ENCODE peak calls at places on chromosomes 11 and 22, in ten cellular contexts. B is endothelial cell of umbilical vein, O is GM12891, Q is HCT116, H is esophagus muscularis mucosa, X is Panc1, V is spleen, N is K562, E is HepG2, R is vagina. A is an unnamed sample.

GRCh38 chr11:19934828-19935259 is 222.2 kb downstream of the NAV2 start:
- DNase-seq in O (no peak), Q (no peak), E (no peak), H (no peak), N (peak; percentile 61), V (no peak), X (no peak), B (no peak), R (peak; percentile 65), A (no peak)

GRCh38 chr11:118530180-118530682 is 761 bp upstream of the TMEM25 start:
- DNase-seq in V (no peak), R (no peak), X (no peak), E (no peak), B (peak; percentile 53), H (no peak), Q (no peak), N (no peak), O (no peak), A (no peak)

GRCh38 chr11:981764-982163 is 54.8 kb downstream of the MUC6 start:
- DNase-seq in O (no peak), H (no peak), X (no peak), E (no peak), Q (no peak), B (no peak), N (no peak), R (no peak), V (no peak), A (no peak)

GRCh38 chr11:132576706-132577105 is 955.6 kb downstream of the OPCML start:
- DNase-seq in R (no peak), N (no peak), E (no peak), B (no peak), V (no peak), H (peak; percentile 60), X (no peak), O (no peak), Q (no peak), A (no peak)

GRCh38 chr11:70456921-70457532 is 58.7 kb downstream of the CTTN start:
- DNase-seq in V (no peak), E (peak; percentile 22), B (peak; percentile 9), N (peak; percentile 57), O (no peak), X (no peak), R (no peak), H (no peak), Q (no peak), A (no peak)

GRCh38 chr22:44575344-44576268 is 77.6 kb upstream of the RTL6 start:
- DNase-seq in X (no peak), V (no peak), R (peak; percentile 49), N (no peak), E (no peak), B (no peak), H (no peak), O (no peak), Q (no peak), A (no peak)

GRCh38 chr22:30425327-30425615 is 297 bp upstream of the MTFP1 start:
- DNase-seq in X (no peak), R (no peak), O (no peak), V (no peak), B (no peak), N (no peak), E (no peak), Q (no peak), H (no peak), A (no peak)

GRCh38 chr11:65796726-65797601 is 10.1 kb downstream of the OVOL1 start:
- DNase-seq in X (no peak), H (no peak), V (no peak), R (no peak), O (no peak), B (no peak), E (no peak), Q (no peak), N (no peak), A (no peak)

GRCh38 chr11:107157809-107158187 is 139.5 kb upstream of the GUCY1A2 start:
- DNase-seq in V (no peak), H (no peak), Q (no peak), O (no peak), N (no peak), X (no peak), E (peak; percentile 4), R (no peak), B (no peak), A (no peak)

GRCh38 chr11:79403839-79404238 is 37.0 kb downstream of the TENM4 start:
- DNase-seq in O (no peak), R (no peak), B (no peak), X (no peak), E (no peak), Q (no peak), N (no peak), H (no peak), V (no peak), A (no peak)

GRCh38 chr22:49244466-49245420 is 582.9 kb downstream of the BRD1 start:
- DNase-seq in V (no peak), R (peak; percentile 42), O (no peak), X (no peak), N (no peak), E (no peak), H (peak; percentile 55), B (no peak), Q (no peak), A (peak; percentile 27)

GRCh38 chr11:113376156-113376555 is 11.4 kb upstream of the ANKK1 start:
- DNase-seq in R (no peak), N (no peak), E (no peak), Q (no peak), B (no peak), X (no peak), O (no peak), H (no peak), V (no peak), A (no peak)

GRCh38 chr11:67071420-67072284 is 15.0 kb downstream of the RHOD start:
- DNase-seq in X (no peak), B (peak; percentile 69), H (no peak), Q (no peak), E (peak; percentile 53), N (peak; percentile 72), O (peak; percentile 94), R (no peak), V (peak; percentile 91), A (no peak)

GRCh38 chr11:75495749-75496641 is 29.7 kb downstream of the GDPD5 start:
- DNase-seq in N (peak; percentile 44), Q (no peak), R (no peak), V (no peak), H (no peak), B (peak; percentile 55), O (no peak), E (peak; percentile 67), X (no peak), A (no peak)

DNA sequence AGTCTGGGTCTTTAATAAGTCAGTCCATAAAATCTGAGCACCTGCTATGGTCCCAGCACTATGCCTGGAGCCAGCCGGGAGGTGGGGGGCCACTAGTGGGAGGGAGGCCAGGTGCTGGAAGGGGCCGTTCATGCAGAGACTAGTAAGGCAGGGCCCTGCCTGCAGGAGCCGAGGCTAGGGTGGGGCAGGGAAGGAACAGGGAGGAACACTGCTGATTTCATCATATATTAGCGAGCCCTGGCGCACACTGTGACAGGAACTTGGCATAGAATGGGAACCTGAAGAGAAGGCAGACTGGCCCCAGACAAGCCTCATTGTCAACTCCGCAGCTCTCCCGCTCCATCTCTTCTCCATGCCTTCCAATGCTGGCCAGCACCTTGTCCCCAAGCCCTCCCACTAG is 7.1 kb downstream of the VSIG10L2 start:
- DNase-seq in Q (no peak), N (no peak), V (peak; percentile 70), H (peak; percentile 92), O (no peak), R (peak; percentile 91), X (no peak), B (no peak), E (no peak), A (no peak)
- TF ChIP-seq POLR2AphosphoS5 in Q (no peak), N (no peak), V (no peak), H (peak; percentile 61), O (no peak), R (peak; percentile 69), X (no peak), B (no peak), E (no peak), A (no peak)

GRCh38 chr11:130522284-130522961 is 74.0 kb downstream of the ADAMTS15 start:
- DNase-seq in X (no peak), B (peak; percentile 83), V (no peak), H (peak; percentile 96), R (peak; percentile 97), O (no peak), N (peak; percentile 80), E (peak; percentile 10), Q (peak; percentile 48), A (no peak)
- TF ChIP-seq POLR2AphosphoS5 in X (no peak), B (no peak), V (peak; percentile 71), H (peak; percentile 72), R (peak; percentile 77), O (no peak), N (no peak), E (no peak), Q (peak; percentile 50), A (peak; percentile 47)

GRCh38 chr22:39868741-39869140 is 24.8 kb downstream of the ENTHD1 start:
- DNase-seq in Q (no peak), X (no peak), N (no peak), B (no peak), H (no peak), E (no peak), O (no peak), V (no peak), R (no peak), A (no peak)
- TF ChIP-seq POLR2AphosphoS5 in Q (no peak), X (no peak), N (no peak), B (no peak), H (no peak), E (no peak), O (no peak), V (no peak), R (no peak), A (no peak)

GRCh38 chr11:111514216-111515031 is at the start of gene HOATZ:
- DNase-seq in V (no peak), R (no peak), H (no peak), E (no peak), N (peak; percentile 22), Q (no peak), X (no peak), B (no peak), O (no peak), A (no peak)

GRCh38 chr11:111513240-111513605 is 1.0 kb upstream of the BTG4 start:
- DNase-seq in X (no peak), O (no peak), V (no peak), H (no peak), Q (no peak), N (no peak), E (no peak), R (no peak), B (peak; percentile 2), A (no peak)

GRCh38 chr11:111512296-111513239 is at the start of gene BTG4:
- DNase-seq in R (no peak), E (no peak), H (no peak), X (no peak), N (peak; percentile 17), Q (no peak), V (no peak), B (no peak), O (peak; percentile 35), A (no peak)

GRCh38 chr11:111515591-111515990 is 1.0 kb downstream of the HOATZ start:
- DNase-seq in E (no peak), H (no peak), V (no peak), Q (no peak), X (no peak), B (no peak), N (no peak), R (no peak), O (no peak), A (no peak)

DNA sequence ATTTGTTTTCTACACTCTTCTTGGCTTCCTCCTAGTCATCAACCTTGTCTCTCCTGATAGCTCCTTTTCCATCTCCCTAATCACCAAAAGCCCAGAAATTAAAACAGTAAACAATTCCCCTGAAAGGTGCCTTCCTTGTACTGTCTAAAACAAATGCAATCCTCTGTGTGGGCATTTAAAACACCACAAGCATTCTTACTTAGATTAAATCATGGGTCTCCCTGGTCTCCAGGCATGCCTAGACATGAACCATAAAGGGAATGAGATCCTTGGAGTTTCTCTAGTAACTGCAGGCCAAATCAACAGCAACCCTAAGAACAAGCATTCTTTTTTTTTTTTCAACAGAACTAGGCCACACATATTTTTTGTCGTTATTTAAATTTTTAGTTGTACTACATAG is 1.9 kb downstream of the BTG4 start:
- DNase-seq in R (no peak), E (no peak), Q (no peak), N (no peak), H (no peak), O (no peak), V (no peak), B (no peak), X (no peak), A (peak; percentile 35)
- TF ChIP-seq POLR2AphosphoS5 in R (no peak), E (no peak), Q (no peak), N (no peak), H (no peak), O (no peak), V (no peak), B (no peak), X (no peak), A (no peak)